ENCODE peak calls at places on chromosomes 5 and 9, in nine cellular contexts. E, B, F, N, G, P, A, O and R are unnamed samples.

GRCh38 chr9:20292002-20292401 is 330.3 kb downstream of the MLLT3 start:
- DNase-seq in B (no peak), F (peak), N (peak), G (no peak), P (no peak), A (no peak), E (no peak), O (no peak), R (no peak)

GRCh38 chr5:173734716-173735115 is 118.3 kb upstream of the BOD1 start:
- DNase-seq in E (no peak), B (no peak), A (no peak), F (no peak), N (no peak), G (no peak), O (no peak), P (no peak), R (no peak)

GRCh38 chr5:67453526-67453925 is 256.9 kb upstream of the CD180 start:
- DNase-seq in A (no peak), F (peak), B (no peak), E (no peak), P (no peak), O (no peak), G (no peak), N (no peak), R (no peak)

GRCh38 chr5:34563951-34564705 is 92.0 kb upstream of the RAI14 start:
- DNase-seq in O (no peak), P (no peak), F (peak), E (no peak), N (peak), A (no peak), B (no peak), G (peak), R (no peak)

GRCh38 chr9:107251756-107252322 is 31.2 kb upstream of the RAD23B start:
- DNase-seq in A (no peak), G (no peak), B (peak), N (peak), P (no peak), E (no peak), F (peak), O (no peak), R (no peak)

GRCh38 chr9:107213561-107214028 is 69.5 kb upstream of the RAD23B start:
- DNase-seq in N (peak), E (no peak), P (no peak), F (peak), O (peak), A (no peak), G (no peak), B (no peak), R (no peak)

GRCh38 chr9:37963936-37964739 is 60.2 kb upstream of the SLC25A51 start:
- DNase-seq in A (no peak), G (no peak), F (peak), B (no peak), N (peak), P (no peak), E (no peak), O (no peak), R (no peak)

GRCh38 chr9:121447341-121447834 is 52.3 kb downstream of the GGTA1 start:
- DNase-seq in F (peak), P (no peak), N (peak), O (no peak), E (no peak), B (no peak), A (no peak), G (no peak), R (no peak)